ENCODE peak calls at places on chromosomes 6 and 20, in four cellular contexts. U is GM12878, D is H1, Y is HCT116. G is an unnamed sample.

GRCh38 chr6:11771473-11772048 is 7.0 kb downstream of the ADTRP start:
- DNase-seq in Y (no peak), D (no peak), U (no peak), G (no peak)

GRCh38 chr20:44491635-44492395 is 16.1 kb downstream of the TTPAL start:
- DNase-seq in D (no peak), Y (no peak), U (no peak), G (no peak)

GRCh38 chr6:163176097-163176496 is 238.4 kb upstream of the QKI start:
- DNase-seq in U (no peak), Y (no peak), D (no peak), G (no peak)

GRCh38 chr6:42959917-42960242 is 674 bp upstream of the GNMT start:
- DNase-seq in U (no peak), D (no peak), Y (no peak), G (no peak)

GRCh38 chr20:53679597-53680309 is 86.1 kb upstream of the ZNF217 start:
- DNase-seq in D (no peak), U (no peak), Y (no peak), G (no peak)

GRCh38 chr6:111761783-111762312 is 111.4 kb downstream of the FYN start:
- DNase-seq in D (no peak), Y (no peak), U (no peak), G (no peak)

GRCh38 chr6:37495199-37495913 is 4.3 kb downstream of the CCDC167 start:
- DNase-seq in U (no peak), Y (no peak), D (no peak), G (no peak)

GRCh38 chr6:136549359-136550044 is 720 bp downstream of the MAP7 start:
- DNase-seq in Y (no peak), D (no peak), U (no peak), G (peak)

GRCh38 chr20:47220161-47220582 is 136.3 kb downstream of the ZMYND8 start:
- DNase-seq in U (no peak), D (no peak), Y (peak), G (peak)

GRCh38 chr20:18689557-18689956 is 101.7 kb downstream of the DTD1 start:
- DNase-seq in D (no peak), Y (no peak), U (no peak), G (no peak)

GRCh38 chr6:116047173-116047933 is 13.3 kb downstream of the FRK start:
- DNase-seq in D (no peak), U (no peak), Y (no peak), G (no peak)

GRCh38 chr6:109428889-109429477 is 11.4 kb downstream of the PPIL6 start:
- DNase-seq in D (no peak), Y (no peak), U (no peak), G (no peak)

GRCh38 chr6:19691465-19692167 is 145.6 kb upstream of the ID4 start:
- DNase-seq in Y (no peak), U (no peak), D (peak), G (no peak)

GRCh38 chr6:159788757-159789376 is 535 bp downstream of the TCP1 start:
- DNase-seq in U (no peak), Y (no peak), D (no peak), G (peak)

GRCh38 chr20:23082846-23083552 is 3.1 kb downstream of the CD93 start:
- DNase-seq in D (no peak), Y (no peak), U (no peak), G (no peak)

GRCh38 chr6:150514806-150515362 is 84.8 kb upstream of the PLEKHG1 start:
- DNase-seq in Y (no peak), U (no peak), D (no peak), G (no peak)

GRCh38 chr20:44401052-44401769 is 45.7 kb downstream of the HNF4A start:
- DNase-seq in D (no peak), U (no peak), Y (no peak), G (no peak)

GRCh38 chr6:142544199-142544838 is 242.5 kb downstream of the ADGRG6 start:
- DNase-seq in D (no peak), U (no peak), Y (no peak), G (no peak)

GRCh38 chr20:36235892-36236785 is at the start of gene AAR2:
- DNase-seq in D (peak), Y (peak), U (peak), G (peak)

GRCh38 chr6:18121580-18122127 is 823 bp downstream of the NHLRC1 start:
- DNase-seq in Y (no peak), U (no peak), D (peak), G (peak)

GRCh38 chr6:132790450-132790849 is 8.0 kb downstream of the SLC18B1 start:
- DNase-seq in D (no peak), Y (no peak), U (no peak), G (no peak)

GRCh38 chr6:75084872-75085381 is 120.9 kb downstream of the COL12A1 start:
- DNase-seq in U (no peak), D (no peak), Y (no peak), G (no peak)

GRCh38 chr6:85865665-85866372 is 223.1 kb upstream of the SYNCRIP start:
- DNase-seq in D (no peak), U (no peak), Y (peak), G (no peak)

GRCh38 chr20:59783020-59784010 is 150.1 kb downstream of the SYCP2 start:
- DNase-seq in U (no peak), D (peak), Y (peak), G (peak)

GRCh38 chr6:16130437-16130891 is 1.6 kb downstream of the MYLIP start:
- DNase-seq in U (no peak), D (no peak), Y (no peak), G (no peak)

GRCh38 chr6:42864602-42865001 is 14.8 kb upstream of the RPL7L1 start:
- DNase-seq in D (no peak), U (no peak), Y (no peak), G (no peak)

GRCh38 chr6:64330694-64331309 is 695.2 kb downstream of the PHF3 start:
- DNase-seq in D (peak), U (peak), Y (no peak), G (peak)

GRCh38 chr6:21992178-21992967 is 304.5 kb downstream of the PRL start:
- DNase-seq in D (no peak), U (no peak), Y (no peak), G (peak)

GRCh38 chr20:44732327-44732726 is 13.3 kb upstream of the KCNK15 start:
- DNase-seq in Y (no peak), D (no peak), U (no peak), G (no peak)

GRCh38 chr6:18117136-18117535 is 5.3 kb downstream of the NHLRC1 start:
- DNase-seq in Y (no peak), D (no peak), U (no peak), G (no peak)

GRCh38 chr6:4133941-4134838 is 1.2 kb downstream of the ECI2 start:
- DNase-seq in U (no peak), Y (no peak), D (no peak), G (peak)

GRCh38 chr6:95249176-95249575 is 328.2 kb upstream of the MANEA start:
- DNase-seq in U (no peak), Y (no peak), D (no peak), G (no peak)

GRCh38 chr6:155418017-155418749 is 37.5 kb downstream of the NOX3 start:
- DNase-seq in Y (no peak), D (no peak), U (peak), G (no peak)

GRCh38 chr20:60469829-60470228 is 511.6 kb downstream of the CDH26 start:
- DNase-seq in Y (no peak), D (no peak), U (no peak), G (no peak)

GRCh38 chr20:574297-574942 is 30.8 kb upstream of the CSNK2A1 start:
- DNase-seq in U (no peak), D (no peak), Y (no peak), G (no peak)

GRCh38 chr20:17499041-17499440 is 32.1 kb downstream of the BFSP1 start:
- DNase-seq in U (no peak), D (no peak), Y (no peak), G (no peak)

GRCh38 chr20:46135856-46136633 is 17.9 kb downstream of the CD40 start:
- DNase-seq in U (no peak), D (no peak), Y (no peak), G (no peak)

GRCh38 chr6:79631800-79632172 is 657 bp downstream of the SH3BGRL2 start:
- DNase-seq in D (no peak), Y (no peak), U (no peak), G (no peak)

GRCh38 chr6:33895296-33895695 is 91.5 kb upstream of the MLN start:
- DNase-seq in U (no peak), D (no peak), Y (no peak), G (no peak)

GRCh38 chr6:90454835-90455427 is 131.9 kb downstream of the MAP3K7 start:
- DNase-seq in D (no peak), U (no peak), Y (no peak), G (no peak)

GRCh38 chr6:28811873-28812272 is 111.9 kb downstream of the TRIM27 start:
- DNase-seq in Y (no peak), D (no peak), U (no peak), G (peak)
- TF ChIP-seq EGR1 in Y (no peak), D (no peak), U (no peak), G (no peak)

GRCh38 chr6:70547313-70547712 is 19.4 kb upstream of the SDHAF4 start:
- DNase-seq in Y (no peak), U (no peak), D (no peak), G (no peak)
- TF ChIP-seq EGR1 in Y (no peak), U (no peak), D (no peak), G (no peak)

GRCh38 chr6:39507331-39507998 is 185.0 kb upstream of the KCNK16 start:
- DNase-seq in U (no peak), D (no peak), Y (no peak), G (no peak)

DNA sequence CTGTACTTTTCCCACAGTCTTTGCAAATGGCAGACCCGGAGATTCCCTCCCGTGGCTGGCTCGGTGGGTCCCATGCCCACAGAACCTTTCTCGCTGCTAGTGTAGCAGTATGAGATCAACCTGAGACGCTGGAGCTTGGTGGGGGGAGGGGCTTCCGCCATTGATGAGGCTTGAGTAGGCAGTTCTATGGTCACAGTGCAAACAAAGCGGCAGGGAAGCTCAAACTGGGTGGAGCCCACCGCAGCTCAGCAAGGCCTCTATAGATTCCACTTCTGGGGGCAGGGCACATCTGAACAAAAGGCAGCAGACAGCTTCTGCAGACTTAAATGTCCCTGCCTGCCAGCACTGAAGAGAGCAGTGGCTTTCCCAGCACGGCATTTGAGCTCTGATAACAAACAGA is 186.0 kb upstream of the KCNK16 start:
- DNase-seq in U (no peak), D (no peak), Y (no peak), G (no peak)
- TF ChIP-seq EGR1 in U (no peak), D (no peak), Y (no peak), G (no peak)

DNA sequence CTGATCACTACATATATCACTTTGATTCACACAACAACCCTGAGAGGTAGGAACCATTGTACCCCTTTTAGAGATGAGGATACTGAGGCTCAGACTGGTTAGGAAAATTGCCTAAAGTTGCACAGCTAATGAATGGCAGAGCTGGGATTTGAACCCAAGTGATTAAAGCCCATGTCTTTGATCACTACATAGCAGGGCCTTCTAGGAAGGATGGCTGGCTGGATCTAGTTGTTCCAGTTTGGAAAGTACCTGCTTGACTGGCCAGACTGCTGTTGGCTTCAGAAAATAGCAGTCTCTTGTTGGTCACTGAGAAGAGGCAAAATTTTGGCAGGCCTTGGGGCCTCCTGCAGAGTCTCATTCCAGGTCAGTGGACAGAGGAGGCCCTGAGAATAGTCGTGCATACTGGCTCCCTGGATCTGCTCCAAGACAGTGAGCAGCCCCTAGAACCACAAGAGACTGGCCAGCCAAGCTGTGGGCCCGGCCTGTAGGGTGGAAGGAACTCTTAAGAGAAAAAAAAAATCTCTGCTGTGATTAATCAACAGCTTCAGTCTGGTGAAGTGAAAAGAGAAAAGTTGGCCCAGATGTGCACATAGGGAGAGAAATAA is 17.5 kb downstream of the PPARD start:
- DNase-seq in Y (no peak), D (no peak), U (no peak), G (no peak)
- TF ChIP-seq EGR1 in Y (no peak), D (no peak), U (no peak), G (no peak)

GRCh38 chr20:40954521-40955165 is 74.0 kb upstream of the TOP1 start:
- DNase-seq in U (no peak), D (no peak), Y (no peak), G (no peak)
- TF ChIP-seq EGR1 in U (no peak), D (no peak), Y (no peak), G (no peak)

GRCh38 chr6:48101277-48101676 is 9.7 kb downstream of the PTCHD4 start:
- DNase-seq in D (no peak), Y (no peak), U (no peak), G (no peak)

GRCh38 chr6:48099713-48100675 is 11.0 kb downstream of the PTCHD4 start:
- DNase-seq in Y (no peak), D (no peak), U (no peak), G (no peak)

DNA sequence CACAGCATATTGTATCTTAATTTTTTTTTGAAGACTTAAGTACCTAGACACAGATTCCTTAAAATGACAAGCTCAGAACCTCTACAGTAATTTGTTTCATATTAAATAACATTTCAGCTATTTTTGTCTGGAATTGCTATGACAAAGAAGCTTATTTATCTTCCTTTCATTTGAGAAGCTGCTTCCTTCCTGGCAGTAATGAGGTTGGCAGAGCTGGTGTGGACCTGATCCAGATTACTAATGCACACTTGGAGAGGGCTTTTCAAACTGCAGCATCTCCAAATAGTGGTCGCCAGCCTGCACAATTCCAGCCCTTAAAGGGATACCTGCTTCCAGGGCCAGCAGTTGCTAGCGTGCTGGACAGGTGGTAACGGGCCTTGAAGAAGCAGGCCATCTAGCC is 12.1 kb downstream of the PTCHD4 start:
- DNase-seq in U (no peak), Y (no peak), D (no peak), G (no peak)
- TF ChIP-seq EGR1 in U (no peak), Y (no peak), D (no peak), G (no peak)

GRCh38 chr20:50257860-50258259 is 67.2 kb downstream of the CEBPB start:
- DNase-seq in U (no peak), D (no peak), Y (no peak), G (no peak)
- TF ChIP-seq EGR1 in U (no peak), D (no peak), Y (no peak), G (no peak)

GRCh38 chr6:26595669-26596269 is 984 bp upstream of the ABT1 start:
- DNase-seq in Y (peak), D (peak), U (no peak), G (peak)
- TF ChIP-seq EGR1 in Y (no peak), D (peak), U (peak), G (no peak)